ENCODE peak calls at places on chromosomes 1 and 21, in nine cellular contexts. One of them, this sample, is unnamed.

GRCh38 chr1:238141295-238141694 is 250.6 kb upstream of the ZP4 start:
- DNase-seq in A549: no peak
- DNase-seq in GM12864: no peak
- DNase-seq in left ventricle myocardium inferior: no peak
- DNase-seq in gastrocnemius medialis: no peak
- DNase-seq in cardiac fibroblast: no peak
- DNase-seq in CD4-positive, alpha-beta T cell: no peak
- DNase-seq in progenitor cell of endocrine pancreas: no peak
- DNase-seq in AG04449: no peak
- DNase-seq in this sample: no peak

GRCh38 chr1:39727221-39727931 is 11.3 kb upstream of the PPIE start:
- DNase-seq in progenitor cell of endocrine pancreas: no peak
- DNase-seq in cardiac fibroblast: no peak
- DNase-seq in AG04449: no peak
- DNase-seq in left ventricle myocardium inferior: no peak
- DNase-seq in A549: no peak
- DNase-seq in GM12864: peak
- DNase-seq in gastrocnemius medialis: no peak
- DNase-seq in CD4-positive, alpha-beta T cell: no peak
- DNase-seq in this sample: no peak

GRCh38 chr1:41894778-41895483 is 23.8 kb downstream of the HIVEP3 start:
- DNase-seq in A549: no peak
- DNase-seq in cardiac fibroblast: no peak
- DNase-seq in gastrocnemius medialis: no peak
- DNase-seq in GM12864: no peak
- DNase-seq in progenitor cell of endocrine pancreas: no peak
- DNase-seq in AG04449: no peak
- DNase-seq in left ventricle myocardium inferior: no peak
- DNase-seq in CD4-positive, alpha-beta T cell: no peak
- DNase-seq in this sample: no peak

GRCh38 chr1:110059133-110059863 is 11.2 kb downstream of the ALX3 start:
- DNase-seq in GM12864: no peak
- DNase-seq in left ventricle myocardium inferior: no peak
- DNase-seq in AG04449: no peak
- DNase-seq in A549: no peak
- DNase-seq in gastrocnemius medialis: no peak
- DNase-seq in cardiac fibroblast: peak
- DNase-seq in progenitor cell of endocrine pancreas: no peak
- DNase-seq in CD4-positive, alpha-beta T cell: no peak
- DNase-seq in this sample: peak

GRCh38 chr1:245090491-245091090 is 64.2 kb upstream of the KIF26B start:
- DNase-seq in CD4-positive, alpha-beta T cell: no peak
- DNase-seq in AG04449: no peak
- DNase-seq in progenitor cell of endocrine pancreas: no peak
- DNase-seq in left ventricle myocardium inferior: no peak
- DNase-seq in GM12864: no peak
- DNase-seq in A549: no peak
- DNase-seq in cardiac fibroblast: no peak
- DNase-seq in gastrocnemius medialis: no peak
- DNase-seq in this sample: no peak

GRCh38 chr1:15959847-15960446 is 16.0 kb downstream of the ZBTB17 start:
- DNase-seq in left ventricle myocardium inferior: no peak
- DNase-seq in GM12864: no peak
- DNase-seq in CD4-positive, alpha-beta T cell: no peak
- DNase-seq in A549: no peak
- DNase-seq in progenitor cell of endocrine pancreas: no peak
- DNase-seq in AG04449: no peak
- DNase-seq in gastrocnemius medialis: no peak
- DNase-seq in cardiac fibroblast: no peak
- DNase-seq in this sample: no peak

GRCh38 chr1:156693858-156694562 is 11.4 kb downstream of the CRABP2 start:
- DNase-seq in A549: peak
- DNase-seq in AG04449: no peak
- DNase-seq in progenitor cell of endocrine pancreas: no peak
- DNase-seq in cardiac fibroblast: no peak
- DNase-seq in GM12864: no peak
- DNase-seq in gastrocnemius medialis: no peak
- DNase-seq in left ventricle myocardium inferior: no peak
- DNase-seq in CD4-positive, alpha-beta T cell: no peak
- DNase-seq in this sample: peak

GRCh38 chr1:235917267-235917811 is 50.6 kb upstream of the LYST start:
- DNase-seq in cardiac fibroblast: peak
- DNase-seq in A549: peak
- DNase-seq in gastrocnemius medialis: peak
- DNase-seq in GM12864: peak
- DNase-seq in AG04449: peak
- DNase-seq in CD4-positive, alpha-beta T cell: peak
- DNase-seq in left ventricle myocardium inferior: peak
- DNase-seq in progenitor cell of endocrine pancreas: no peak
- DNase-seq in this sample: no peak

GRCh38 chr1:110188116-110188618 is 21.9 kb upstream of the KCNC4 start:
- DNase-seq in progenitor cell of endocrine pancreas: no peak
- DNase-seq in left ventricle myocardium inferior: no peak
- DNase-seq in cardiac fibroblast: no peak
- DNase-seq in AG04449: no peak
- DNase-seq in CD4-positive, alpha-beta T cell: no peak
- DNase-seq in gastrocnemius medialis: peak
- DNase-seq in GM12864: no peak
- DNase-seq in A549: no peak
- DNase-seq in this sample: no peak

GRCh38 chr1:232982238-232982944 is 32.0 kb downstream of the NTPCR start:
- DNase-seq in progenitor cell of endocrine pancreas: no peak
- DNase-seq in left ventricle myocardium inferior: no peak
- DNase-seq in GM12864: no peak
- DNase-seq in A549: peak
- DNase-seq in AG04449: no peak
- DNase-seq in gastrocnemius medialis: no peak
- DNase-seq in cardiac fibroblast: peak
- DNase-seq in CD4-positive, alpha-beta T cell: no peak
- DNase-seq in this sample: no peak

GRCh38 chr1:79517425-79518219 is 511.1 kb upstream of the ADGRL4 start:
- DNase-seq in cardiac fibroblast: no peak
- DNase-seq in A549: no peak
- DNase-seq in AG04449: no peak
- DNase-seq in progenitor cell of endocrine pancreas: no peak
- DNase-seq in left ventricle myocardium inferior: no peak
- DNase-seq in CD4-positive, alpha-beta T cell: no peak
- DNase-seq in GM12864: no peak
- DNase-seq in gastrocnemius medialis: no peak
- DNase-seq in this sample: no peak

GRCh38 chr1:15598436-15598835 is 13.6 kb upstream of the AGMAT start:
- DNase-seq in GM12864: no peak
- DNase-seq in A549: no peak
- DNase-seq in gastrocnemius medialis: no peak
- DNase-seq in CD4-positive, alpha-beta T cell: no peak
- DNase-seq in AG04449: no peak
- DNase-seq in left ventricle myocardium inferior: no peak
- DNase-seq in cardiac fibroblast: no peak
- DNase-seq in progenitor cell of endocrine pancreas: no peak
- DNase-seq in this sample: no peak

GRCh38 chr1:184118051-184118450 is 66.5 kb downstream of the TSEN15 start:
- DNase-seq in left ventricle myocardium inferior: no peak
- DNase-seq in AG04449: peak
- DNase-seq in CD4-positive, alpha-beta T cell: no peak
- DNase-seq in GM12864: no peak
- DNase-seq in A549: peak
- DNase-seq in progenitor cell of endocrine pancreas: no peak
- DNase-seq in gastrocnemius medialis: peak
- DNase-seq in cardiac fibroblast: peak
- DNase-seq in this sample: no peak

GRCh38 chr1:231918239-231919015 is 291.8 kb downstream of the DISC1 start:
- DNase-seq in A549: peak
- DNase-seq in progenitor cell of endocrine pancreas: no peak
- DNase-seq in left ventricle myocardium inferior: no peak
- DNase-seq in gastrocnemius medialis: no peak
- DNase-seq in cardiac fibroblast: no peak
- DNase-seq in GM12864: no peak
- DNase-seq in AG04449: no peak
- DNase-seq in CD4-positive, alpha-beta T cell: no peak
- DNase-seq in this sample: no peak

GRCh38 chr1:32919811-32920733 is 18.9 kb upstream of the TMEM54 start:
- DNase-seq in left ventricle myocardium inferior: no peak
- DNase-seq in CD4-positive, alpha-beta T cell: no peak
- DNase-seq in gastrocnemius medialis: no peak
- DNase-seq in AG04449: no peak
- DNase-seq in progenitor cell of endocrine pancreas: no peak
- DNase-seq in GM12864: no peak
- DNase-seq in cardiac fibroblast: peak
- DNase-seq in A549: no peak
- DNase-seq in this sample: no peak

GRCh38 chr1:36091141-36091540 is 2.4 kb downstream of the ADPRS start:
- DNase-seq in progenitor cell of endocrine pancreas: no peak
- DNase-seq in left ventricle myocardium inferior: no peak
- DNase-seq in AG04449: no peak
- DNase-seq in gastrocnemius medialis: no peak
- DNase-seq in cardiac fibroblast: no peak
- DNase-seq in GM12864: no peak
- DNase-seq in A549: no peak
- DNase-seq in CD4-positive, alpha-beta T cell: no peak
- DNase-seq in this sample: no peak

GRCh38 chr1:170664828-170665617 is 1.1 kb downstream of the PRRX1 start:
- DNase-seq in progenitor cell of endocrine pancreas: no peak
- DNase-seq in CD4-positive, alpha-beta T cell: no peak
- DNase-seq in GM12864: no peak
- DNase-seq in A549: peak
- DNase-seq in gastrocnemius medialis: no peak
- DNase-seq in cardiac fibroblast: peak
- DNase-seq in AG04449: no peak
- DNase-seq in left ventricle myocardium inferior: peak
- DNase-seq in this sample: peak

GRCh38 chr1:24898152-24898908 is 31.7 kb downstream of the RUNX3 start:
- DNase-seq in cardiac fibroblast: peak
- DNase-seq in GM12864: no peak
- DNase-seq in gastrocnemius medialis: no peak
- DNase-seq in left ventricle myocardium inferior: no peak
- DNase-seq in progenitor cell of endocrine pancreas: peak
- DNase-seq in A549: peak
- DNase-seq in CD4-positive, alpha-beta T cell: no peak
- DNase-seq in AG04449: no peak
- DNase-seq in this sample: peak

GRCh38 chr1:231973840-231974239 is 347.2 kb downstream of the DISC1 start:
- DNase-seq in GM12864: no peak
- DNase-seq in CD4-positive, alpha-beta T cell: no peak
- DNase-seq in gastrocnemius medialis: no peak
- DNase-seq in left ventricle myocardium inferior: no peak
- DNase-seq in AG04449: no peak
- DNase-seq in A549: no peak
- DNase-seq in cardiac fibroblast: no peak
- DNase-seq in progenitor cell of endocrine pancreas: no peak
- DNase-seq in this sample: no peak

GRCh38 chr1:25587290-25587689 is 29.3 kb upstream of the MAN1C1 start:
- DNase-seq in cardiac fibroblast: no peak
- DNase-seq in gastrocnemius medialis: no peak
- DNase-seq in GM12864: no peak
- DNase-seq in left ventricle myocardium inferior: no peak
- DNase-seq in CD4-positive, alpha-beta T cell: no peak
- DNase-seq in AG04449: no peak
- DNase-seq in progenitor cell of endocrine pancreas: no peak
- DNase-seq in A549: no peak
- DNase-seq in this sample: no peak

GRCh38 chr1:231376101-231376500 is 38.0 kb downstream of the SPRTN start:
- DNase-seq in progenitor cell of endocrine pancreas: no peak
- DNase-seq in AG04449: no peak
- DNase-seq in GM12864: no peak
- DNase-seq in gastrocnemius medialis: no peak
- DNase-seq in CD4-positive, alpha-beta T cell: no peak
- DNase-seq in A549: peak
- DNase-seq in cardiac fibroblast: no peak
- DNase-seq in left ventricle myocardium inferior: no peak
- DNase-seq in this sample: no peak

GRCh38 chr1:154940880-154941228 is 4.3 kb upstream of the PMVK start:
- DNase-seq in CD4-positive, alpha-beta T cell: no peak
- DNase-seq in GM12864: no peak
- DNase-seq in A549: no peak
- DNase-seq in progenitor cell of endocrine pancreas: no peak
- DNase-seq in gastrocnemius medialis: no peak
- DNase-seq in cardiac fibroblast: no peak
- DNase-seq in AG04449: no peak
- DNase-seq in left ventricle myocardium inferior: no peak
- DNase-seq in this sample: no peak

DNA sequence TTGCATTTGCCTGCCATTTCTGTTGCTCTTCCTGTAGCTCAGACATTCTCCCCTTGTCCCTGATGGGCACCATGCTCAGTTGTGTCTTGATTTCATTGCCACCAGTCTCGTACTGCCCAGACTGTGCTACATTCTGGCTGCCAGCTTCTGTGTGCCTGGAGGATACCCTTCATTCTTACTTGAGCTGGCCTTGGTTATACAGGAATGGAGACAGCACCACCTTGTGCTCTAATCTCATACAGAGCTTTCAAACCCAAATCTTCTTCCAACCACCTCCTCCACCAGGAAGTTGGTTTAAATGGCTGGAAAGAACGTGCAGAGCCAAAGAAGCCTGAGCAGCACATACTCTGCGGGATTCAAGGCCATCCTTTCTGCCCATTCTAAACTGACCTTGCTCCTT is 165.3 kb downstream of the SLC35F3 start:
- DNase-seq in progenitor cell of endocrine pancreas: no peak
- DNase-seq in A549: peak
- DNase-seq in AG04449: no peak
- DNase-seq in cardiac fibroblast: no peak
- DNase-seq in gastrocnemius medialis: no peak
- DNase-seq in GM12864: no peak
- DNase-seq in left ventricle myocardium inferior: no peak
- DNase-seq in CD4-positive, alpha-beta T cell: no peak
- DNase-seq in this sample: no peak
- TF ChIP-seq CTCF in progenitor cell of endocrine pancreas: no peak
- TF ChIP-seq CTCF in A549: peak
- TF ChIP-seq CTCF in AG04449: no peak
- TF ChIP-seq CTCF in cardiac fibroblast: no peak
- TF ChIP-seq CTCF in gastrocnemius medialis: no peak
- TF ChIP-seq CTCF in GM12864: no peak
- TF ChIP-seq CTCF in left ventricle myocardium inferior: no peak
- TF ChIP-seq CTCF in CD4-positive, alpha-beta T cell: no peak
- TF ChIP-seq CTCF in this sample: no peak

GRCh38 chr21:18164933-18165332 is 79.7 kb upstream of the CHODL start:
- DNase-seq in GM12864: no peak
- DNase-seq in AG04449: no peak
- DNase-seq in gastrocnemius medialis: no peak
- DNase-seq in CD4-positive, alpha-beta T cell: no peak
- DNase-seq in cardiac fibroblast: no peak
- DNase-seq in progenitor cell of endocrine pancreas: no peak
- DNase-seq in left ventricle myocardium inferior: no peak
- DNase-seq in A549: no peak
- DNase-seq in this sample: no peak
- TF ChIP-seq CTCF in GM12864: no peak
- TF ChIP-seq CTCF in AG04449: no peak
- TF ChIP-seq CTCF in gastrocnemius medialis: no peak
- TF ChIP-seq CTCF in CD4-positive, alpha-beta T cell: no peak
- TF ChIP-seq CTCF in cardiac fibroblast: no peak
- TF ChIP-seq CTCF in progenitor cell of endocrine pancreas: no peak
- TF ChIP-seq CTCF in left ventricle myocardium inferior: no peak
- TF ChIP-seq CTCF in A549: no peak
- TF ChIP-seq CTCF in this sample: no peak

GRCh38 chr1:82778612-82779011 is 977.9 kb downstream of the ADGRL2 start:
- DNase-seq in GM12864: no peak
- DNase-seq in left ventricle myocardium inferior: no peak
- DNase-seq in progenitor cell of endocrine pancreas: no peak
- DNase-seq in gastrocnemius medialis: no peak
- DNase-seq in A549: peak
- DNase-seq in CD4-positive, alpha-beta T cell: no peak
- DNase-seq in AG04449: no peak
- DNase-seq in cardiac fibroblast: peak
- DNase-seq in this sample: no peak
- TF ChIP-seq CTCF in GM12864: peak
- TF ChIP-seq CTCF in left ventricle myocardium inferior: peak
- TF ChIP-seq CTCF in progenitor cell of endocrine pancreas: peak
- TF ChIP-seq CTCF in gastrocnemius medialis: no peak
- TF ChIP-seq CTCF in A549: no peak
- TF ChIP-seq CTCF in CD4-positive, alpha-beta T cell: no peak
- TF ChIP-seq CTCF in AG04449: no peak
- TF ChIP-seq CTCF in cardiac fibroblast: peak
- TF ChIP-seq CTCF in this sample: no peak

GRCh38 chr21:37063433-37063832 is 9.4 kb downstream of the PIGP start:
- DNase-seq in AG04449: no peak
- DNase-seq in left ventricle myocardium inferior: no peak
- DNase-seq in GM12864: no peak
- DNase-seq in A549: no peak
- DNase-seq in cardiac fibroblast: no peak
- DNase-seq in CD4-positive, alpha-beta T cell: no peak
- DNase-seq in progenitor cell of endocrine pancreas: no peak
- DNase-seq in gastrocnemius medialis: no peak
- DNase-seq in this sample: no peak
- TF ChIP-seq CTCF in AG04449: no peak
- TF ChIP-seq CTCF in left ventricle myocardium inferior: no peak
- TF ChIP-seq CTCF in GM12864: no peak
- TF ChIP-seq CTCF in A549: no peak
- TF ChIP-seq CTCF in cardiac fibroblast: no peak
- TF ChIP-seq CTCF in CD4-positive, alpha-beta T cell: no peak
- TF ChIP-seq CTCF in progenitor cell of endocrine pancreas: no peak
- TF ChIP-seq CTCF in gastrocnemius medialis: no peak
- TF ChIP-seq CTCF in this sample: no peak